ENCODE peak calls at places on chromosomes 16 and 17, in eight cellular contexts. C is Calu3; A is iris pigment epithelial cell; Z is HL-60; P is AG09319; N is NCI-H345; K is mesothelial cell of epicardium; J is stimulated activated naive CD8-positive, alpha-beta T cell treated with anti-CD3 and anti-CD28 coated beads, Interleukin-15, Interleukin-2, amounts not matched to agents 100 U/mL and 50 U/mL, for 24 hours. R is an unnamed sample.

GRCh38 chr16:55107851-55108250 is 177.2 kb downstream of the IRX5 start:
- DNase-seq in N (no peak), P (no peak), A (no peak), J (no peak), C (no peak), Z (no peak), K (no peak), R (no peak)

GRCh38 chr17:19010729-19011505 is 6.4 kb upstream of the FAM83G start:
- DNase-seq in Z (no peak), C (no peak), K (no peak), J (no peak), P (no peak), N (no peak), A (peak), R (no peak)

GRCh38 chr17:57097832-57098421 is 12.9 kb downstream of the AKAP1 start:
- DNase-seq in J (no peak), K (no peak), P (peak), N (peak), Z (no peak), A (peak), C (no peak), R (no peak)

GRCh38 chr17:27498615-27499316 is 42.5 kb downstream of the KSR1 start:
- DNase-seq in A (no peak), P (no peak), C (no peak), N (no peak), Z (no peak), J (no peak), K (no peak), R (no peak)

GRCh38 chr17:45873728-45874127 is 20.6 kb upstream of the MAPT start:
- DNase-seq in J (peak), N (no peak), A (no peak), Z (no peak), C (no peak), P (no peak), K (no peak), R (no peak)

GRCh38 chr16:87652799-87653198 is 50.5 kb downstream of the JPH3 start:
- DNase-seq in A (no peak), Z (no peak), J (no peak), P (no peak), N (no peak), K (no peak), C (no peak), R (no peak)

GRCh38 chr17:46910179-46910927 is 12.6 kb upstream of the GOSR2 start:
- DNase-seq in N (peak), C (no peak), J (no peak), P (no peak), Z (no peak), K (no peak), A (no peak), R (no peak)

GRCh38 chr17:81510798-81511549 is 1.6 kb downstream of the ACTG1 start:
- DNase-seq in Z (peak), C (no peak), K (no peak), A (peak), P (no peak), J (no peak), N (no peak), R (peak)

GRCh38 chr16:87702325-87702811 is 63.4 kb downstream of the KLHDC4 start:
- DNase-seq in Z (no peak), C (no peak), A (peak), N (no peak), K (no peak), P (no peak), J (peak), R (peak)

R was measured in ovary.